ENCODE peak calls at places on chromosome 21, in seven cellular contexts. P is keratinocyte; K is tibial nerve; W is activated T-cell treated with anti-CD3 and anti-CD28 coated beads, Interleukin-2, amount 50 U/mL, for 48 hours; B is heart right ventricle; J is stimulated activated naive CD4-positive, alpha-beta T cell; Z is occipital lobe. M is an unnamed sample.

GRCh38 chr21:41762236-41762635 is 4.6 kb downstream of the RIPK4 start:
- DNase-seq in P (no peak), K (no peak), W (no peak), B (no peak), J (no peak), Z (no peak), M (no peak)

GRCh38 chr21:45856422-45856821 is 125.1 kb upstream of the COL6A1 start:
- DNase-seq in P (no peak), K (no peak), W (no peak), B (no peak), J (no peak), Z (no peak), M (no peak)

GRCh38 chr21:34792504-34793089 is 123.8 kb downstream of the CLIC6 start:
- DNase-seq in P (no peak), K (no peak), W (no peak), B (no peak), J (no peak), Z (no peak), M (no peak)

GRCh38 chr21:40276001-40276400 is 408.8 kb downstream of the PCP4 start:
- DNase-seq in P (no peak), K (no peak), W (no peak), B (no peak), J (no peak), Z (no peak), M (no peak)

GRCh38 chr21:42208801-42209490 is 10.0 kb upstream of the ABCG1 start:
- DNase-seq in P (no peak), K (no peak), W (peak), B (no peak), J (no peak), Z (no peak), M (no peak)

GRCh38 chr21:33115586-33116541 is 45.9 kb downstream of the OLIG1 start:
- DNase-seq in P (no peak), K (no peak), W (no peak), B (no peak), J (no peak), Z (peak), M (no peak)

GRCh38 chr21:38293113-38293512 is 36.3 kb downstream of the KCNJ15 start:
- DNase-seq in P (no peak), K (no peak), W (no peak), B (no peak), J (no peak), Z (no peak), M (no peak)

GRCh38 chr21:43347864-43348766 is 78.8 kb downstream of the SIK1 start:
- DNase-seq in P (no peak), K (no peak), W (no peak), B (no peak), J (no peak), Z (no peak), M (no peak)

M was measured in omental fat pad.